ENCODE peak calls at places on chromosomes 13 and 19, in eight cellular contexts. One of them, this sample, is unnamed.
A peak's percentile ranks its signal among the peaks of the same experiment; 100 is the strongest.

GRCh38 chr13:35469781-35470380 is 6.6 kb downstream of the MAB21L1 start:
- DNase-seq in breast epithelium: no peak
- DNase-seq in psoas muscle: no peak
- DNase-seq in cardiac muscle cell: no peak
- DNase-seq in A549: no peak
- DNase-seq in thoracic aorta: no peak
- DNase-seq in neural progenitor cell: peak; percentile 65
- DNase-seq in kidney: no peak
- DNase-seq in this sample: no peak

GRCh38 chr13:26899153-26899552 is 138.6 kb upstream of the GPR12 start:
- DNase-seq in psoas muscle: no peak
- DNase-seq in breast epithelium: no peak
- DNase-seq in cardiac muscle cell: no peak
- DNase-seq in thoracic aorta: no peak
- DNase-seq in neural progenitor cell: no peak
- DNase-seq in A549: no peak
- DNase-seq in kidney: no peak
- DNase-seq in this sample: no peak

GRCh38 chr19:35742121-35742724 is at the start of gene IGFLR1:
- DNase-seq in psoas muscle: no peak
- DNase-seq in cardiac muscle cell: no peak
- DNase-seq in neural progenitor cell: no peak
- DNase-seq in kidney: no peak
- DNase-seq in breast epithelium: no peak
- DNase-seq in A549: no peak
- DNase-seq in thoracic aorta: no peak
- DNase-seq in this sample: no peak

GRCh38 chr19:10270616-10271394 is at the start of gene ICAM1:
- DNase-seq in cardiac muscle cell: peak; percentile 95
- DNase-seq in A549: no peak
- DNase-seq in psoas muscle: peak; percentile 85
- DNase-seq in kidney: peak; percentile 96
- DNase-seq in breast epithelium: peak; percentile 79
- DNase-seq in thoracic aorta: no peak
- DNase-seq in neural progenitor cell: peak; percentile 71
- DNase-seq in this sample: peak; percentile 50

GRCh38 chr19:1430201-1430621 is 8.0 kb upstream of the RPS15 start:
- DNase-seq in psoas muscle: no peak
- DNase-seq in breast epithelium: no peak
- DNase-seq in cardiac muscle cell: no peak
- DNase-seq in thoracic aorta: no peak
- DNase-seq in neural progenitor cell: no peak
- DNase-seq in kidney: peak; percentile 73
- DNase-seq in A549: no peak
- DNase-seq in this sample: no peak

GRCh38 chr13:39232401-39232980 is 194.2 kb downstream of the NHLRC3 start:
- DNase-seq in kidney: no peak
- DNase-seq in thoracic aorta: no peak
- DNase-seq in A549: no peak
- DNase-seq in breast epithelium: no peak
- DNase-seq in neural progenitor cell: no peak
- DNase-seq in cardiac muscle cell: no peak
- DNase-seq in psoas muscle: no peak
- DNase-seq in this sample: no peak

GRCh38 chr19:23771761-23772667 is 13.3 kb upstream of the ZNF681 start:
- DNase-seq in neural progenitor cell: no peak
- DNase-seq in kidney: no peak
- DNase-seq in cardiac muscle cell: no peak
- DNase-seq in A549: no peak
- DNase-seq in psoas muscle: no peak
- DNase-seq in breast epithelium: no peak
- DNase-seq in thoracic aorta: no peak
- DNase-seq in this sample: no peak

GRCh38 chr19:48826606-48827020 is 9.7 kb downstream of the HSD17B14 start:
- DNase-seq in psoas muscle: no peak
- DNase-seq in thoracic aorta: no peak
- DNase-seq in breast epithelium: no peak
- DNase-seq in neural progenitor cell: peak; percentile 30
- DNase-seq in cardiac muscle cell: no peak
- DNase-seq in A549: peak; percentile 56
- DNase-seq in kidney: no peak
- DNase-seq in this sample: no peak

GRCh38 chr19:15488489-15489226 is 9.4 kb upstream of the PGLYRP2 start:
- DNase-seq in A549: no peak
- DNase-seq in cardiac muscle cell: peak; percentile 54
- DNase-seq in breast epithelium: peak; percentile 67
- DNase-seq in thoracic aorta: no peak
- DNase-seq in kidney: no peak
- DNase-seq in neural progenitor cell: no peak
- DNase-seq in psoas muscle: peak; percentile 23
- DNase-seq in this sample: peak; percentile 58

GRCh38 chr13:44157614-44158013 is 216.0 kb upstream of the SERP2 start:
- DNase-seq in A549: no peak
- DNase-seq in psoas muscle: no peak
- DNase-seq in thoracic aorta: no peak
- DNase-seq in cardiac muscle cell: peak; percentile 23
- DNase-seq in neural progenitor cell: no peak
- DNase-seq in breast epithelium: no peak
- DNase-seq in kidney: no peak
- DNase-seq in this sample: peak; percentile 61

DNA sequence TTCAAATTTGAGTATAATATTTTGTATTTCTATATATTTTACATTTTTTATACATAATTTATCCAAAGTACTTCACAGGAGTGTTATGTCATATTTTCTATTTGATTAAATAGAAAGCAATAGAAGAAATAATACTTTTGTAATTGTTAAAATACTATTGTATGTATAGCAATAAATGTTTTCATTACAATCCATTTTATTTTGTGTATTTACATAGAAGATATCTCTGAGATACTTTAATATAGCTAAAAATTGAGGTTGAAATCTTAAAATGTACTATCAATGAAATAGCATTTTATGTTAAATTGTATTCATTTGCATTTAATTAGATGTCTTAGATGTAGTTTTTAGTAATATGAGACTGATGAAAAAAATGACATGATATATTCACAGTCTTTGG is 1109.6 kb upstream of the MIR17HG start:
- DNase-seq in breast epithelium: no peak
- DNase-seq in neural progenitor cell: no peak
- DNase-seq in thoracic aorta: no peak
- DNase-seq in psoas muscle: no peak
- DNase-seq in cardiac muscle cell: no peak
- DNase-seq in kidney: no peak
- DNase-seq in A549: no peak
- DNase-seq in this sample: no peak
- TF ChIP-seq CTCF in breast epithelium: no peak
- TF ChIP-seq CTCF in neural progenitor cell: no peak
- TF ChIP-seq CTCF in thoracic aorta: no peak
- TF ChIP-seq CTCF in psoas muscle: no peak
- TF ChIP-seq CTCF in cardiac muscle cell: no peak
- TF ChIP-seq CTCF in kidney: no peak
- TF ChIP-seq CTCF in A549: no peak
- TF ChIP-seq CTCF in this sample: no peak

GRCh38 chr13:28339419-28339818 is 155.5 kb downstream of the FLT1 start:
- DNase-seq in cardiac muscle cell: no peak
- DNase-seq in A549: no peak
- DNase-seq in kidney: no peak
- DNase-seq in psoas muscle: no peak
- DNase-seq in thoracic aorta: no peak
- DNase-seq in breast epithelium: no peak
- DNase-seq in neural progenitor cell: no peak
- DNase-seq in this sample: no peak
- H3K4me1 ChIP-seq in cardiac muscle cell: peaks cover 32% of the 10 kb centered on the region
- H3K4me1 ChIP-seq in A549: no peaks in the 10 kb centered on the region
- H3K4me1 ChIP-seq in kidney: peaks cover 5% of the 10 kb centered on the region
- H3K4me1 ChIP-seq in psoas muscle: no peaks in the 10 kb centered on the region
- H3K4me1 ChIP-seq in thoracic aorta: peaks cover 9% of the 10 kb centered on the region
- H3K4me1 ChIP-seq in breast epithelium: no peaks in the 10 kb centered on the region
- H3K4me1 ChIP-seq in neural progenitor cell: no peaks in the 10 kb centered on the region
- H3K4me1 ChIP-seq in this sample: peaks cover 13% of the 10 kb centered on the region

GRCh38 chr19:46766569-46767317 is 20.5 kb upstream of the STRN4 start:
- DNase-seq in psoas muscle: peak; percentile 37
- DNase-seq in cardiac muscle cell: peak; percentile 47
- DNase-seq in A549: peak; percentile 75
- DNase-seq in breast epithelium: no peak
- DNase-seq in thoracic aorta: no peak
- DNase-seq in kidney: no peak
- DNase-seq in neural progenitor cell: peak; percentile 69
- DNase-seq in this sample: no peak
- TF ChIP-seq CTCF in psoas muscle: peak; percentile 54
- TF ChIP-seq CTCF in cardiac muscle cell: peak; percentile 82
- TF ChIP-seq CTCF in A549: peak; percentile 87
- TF ChIP-seq CTCF in breast epithelium: peak; percentile 35
- TF ChIP-seq CTCF in thoracic aorta: peak; percentile 59
- TF ChIP-seq CTCF in kidney: peak; percentile 48
- TF ChIP-seq CTCF in neural progenitor cell: peak; percentile 78
- TF ChIP-seq CTCF in this sample: peak; percentile 42

GRCh38 chr19:282501-282900 is 8.7 kb downstream of the PLPP2 start:
- DNase-seq in kidney: no peak
- DNase-seq in psoas muscle: no peak
- DNase-seq in A549: no peak
- DNase-seq in breast epithelium: no peak
- DNase-seq in cardiac muscle cell: no peak
- DNase-seq in neural progenitor cell: no peak
- DNase-seq in thoracic aorta: no peak
- DNase-seq in this sample: no peak
- H3K4me1 ChIP-seq in kidney: no peaks in the 10 kb centered on the region
- H3K4me1 ChIP-seq in psoas muscle: no peaks in the 10 kb centered on the region
- H3K4me1 ChIP-seq in A549: no peaks in the 10 kb centered on the region
- H3K4me1 ChIP-seq in breast epithelium: no peaks in the 10 kb centered on the region
- H3K4me1 ChIP-seq in cardiac muscle cell: no peaks in the 10 kb centered on the region
- H3K4me1 ChIP-seq in neural progenitor cell: peaks cover 12% of the 10 kb centered on the region
- H3K4me1 ChIP-seq in thoracic aorta: no peaks in the 10 kb centered on the region
- H3K4me1 ChIP-seq in this sample: no peaks in the 10 kb centered on the region

DNA sequence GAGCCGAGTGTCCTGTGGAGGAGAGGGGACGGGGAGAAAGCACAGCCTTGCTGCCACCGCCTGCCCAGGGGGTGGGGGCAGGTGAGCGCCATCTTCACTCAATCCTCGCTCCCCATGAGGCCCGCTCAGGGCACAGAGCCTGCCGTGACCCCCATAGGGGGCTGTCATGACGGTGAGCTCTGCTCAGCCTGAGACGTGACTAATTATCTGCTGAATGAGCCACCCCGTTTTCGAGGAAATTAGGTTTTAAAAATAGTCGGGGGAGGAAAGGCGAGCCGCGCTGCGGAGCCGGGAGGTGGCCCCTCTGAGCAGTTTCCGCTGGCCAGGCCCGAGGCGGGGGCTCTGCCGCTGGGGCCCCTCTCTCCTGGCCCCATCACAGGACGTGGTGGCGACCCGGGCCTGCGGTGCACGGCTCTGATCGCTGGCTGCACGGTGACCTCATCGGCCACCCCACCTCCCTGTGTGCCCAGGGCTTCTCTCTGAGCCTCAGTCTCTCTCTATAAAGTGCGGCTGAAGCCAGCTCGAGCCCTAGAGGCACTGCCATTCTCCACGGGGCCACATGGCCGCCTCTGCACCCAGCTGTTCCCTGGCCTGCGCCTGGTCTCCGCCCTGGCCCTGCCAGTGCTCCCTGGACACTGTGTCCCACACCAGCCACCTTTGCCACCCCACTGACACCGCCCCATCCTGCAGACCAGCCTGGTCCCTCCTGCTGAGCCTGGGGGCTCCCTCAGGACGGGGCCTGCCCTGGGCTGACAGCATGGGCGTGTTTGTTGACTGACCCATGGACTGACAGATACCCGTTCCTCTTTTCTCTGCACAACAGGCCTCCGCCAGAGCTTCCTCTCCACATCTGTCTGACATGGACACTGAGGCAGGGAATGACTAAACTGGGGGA is 28.3 kb downstream of the PIP5K1C start:
- DNase-seq in psoas muscle: no peak
- DNase-seq in breast epithelium: no peak
- DNase-seq in thoracic aorta: no peak
- DNase-seq in cardiac muscle cell: peak; percentile 40
- DNase-seq in neural progenitor cell: no peak
- DNase-seq in A549: no peak
- DNase-seq in kidney: no peak
- DNase-seq in this sample: no peak
- TF ChIP-seq CTCF in psoas muscle: no peak
- TF ChIP-seq CTCF in breast epithelium: no peak
- TF ChIP-seq CTCF in thoracic aorta: no peak
- TF ChIP-seq CTCF in cardiac muscle cell: no peak
- TF ChIP-seq CTCF in neural progenitor cell: no peak
- TF ChIP-seq CTCF in A549: no peak
- TF ChIP-seq CTCF in kidney: no peak
- TF ChIP-seq CTCF in this sample: no peak

DNA sequence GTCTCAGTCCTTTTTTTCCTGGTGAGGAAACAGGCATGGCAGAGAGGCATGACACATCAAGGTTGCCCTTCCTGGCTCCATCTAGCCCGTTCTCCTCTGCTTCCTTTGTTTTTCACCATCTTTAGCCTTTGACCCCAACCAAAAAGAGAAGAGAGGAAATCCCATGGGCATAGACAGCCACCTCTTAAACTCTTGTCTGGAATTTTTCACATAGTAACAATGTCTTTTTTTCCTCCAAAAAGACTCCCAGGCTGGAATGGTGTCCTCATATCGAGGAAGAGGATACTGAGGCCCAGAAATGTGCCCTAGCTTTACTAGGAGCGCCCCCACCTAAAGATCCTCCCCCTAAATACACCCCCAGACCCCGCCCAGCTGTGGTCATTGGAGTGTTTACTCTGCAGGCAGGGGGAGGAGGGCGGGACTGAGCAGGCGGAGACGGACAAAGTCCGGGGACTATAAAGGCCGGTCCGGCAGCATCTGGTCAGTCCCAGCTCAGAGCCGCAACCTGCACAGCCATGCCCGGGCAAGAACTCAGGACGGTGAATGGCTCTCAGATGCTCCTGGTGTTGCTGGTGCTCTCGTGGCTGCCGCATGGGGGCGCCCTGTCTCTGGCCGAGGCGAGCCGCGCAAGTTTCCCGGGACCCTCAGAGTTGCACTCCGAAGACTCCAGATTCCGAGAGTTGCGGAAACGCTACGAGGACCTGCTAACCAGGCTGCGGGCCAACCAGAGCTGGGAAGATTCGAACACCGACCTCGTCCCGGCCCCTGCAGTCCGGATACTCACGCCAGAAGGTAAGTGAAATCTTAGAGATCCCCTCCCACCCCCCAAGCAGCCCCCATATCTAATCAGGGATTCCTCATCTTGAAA is at the start of gene GDF15:
- DNase-seq in kidney: peak; percentile 97
- DNase-seq in neural progenitor cell: peak; percentile 73
- DNase-seq in breast epithelium: peak; percentile 69
- DNase-seq in cardiac muscle cell: peak; percentile 92
- DNase-seq in thoracic aorta: no peak
- DNase-seq in psoas muscle: peak; percentile 59
- DNase-seq in A549: peak; percentile 94
- DNase-seq in this sample: no peak
- H3K4me1 ChIP-seq in kidney: peaks cover 11% of the 10 kb centered on the region
- H3K4me1 ChIP-seq in neural progenitor cell: no peaks in the 10 kb centered on the region
- H3K4me1 ChIP-seq in breast epithelium: no peaks in the 10 kb centered on the region
- H3K4me1 ChIP-seq in cardiac muscle cell: no peaks in the 10 kb centered on the region
- H3K4me1 ChIP-seq in thoracic aorta: peaks cover 3% of the 10 kb centered on the region
- H3K4me1 ChIP-seq in psoas muscle: peaks cover 8% of the 10 kb centered on the region
- H3K4me1 ChIP-seq in A549: peaks cover 49% of the 10 kb centered on the region
- H3K4me1 ChIP-seq in this sample: peaks cover 9% of the 10 kb centered on the region